ENCODE peak calls at places on chromosomes 5 and 9, in seven cellular contexts. One of them, this sample, is unnamed.

GRCh38 chr5:166088389-166089039 is 2202.9 kb upstream of the WWC1 start:
- DNase-seq in astrocyte of the spinal cord: no peak
- DNase-seq in upper lobe of right lung: no peak
- DNase-seq in HCT116: no peak
- DNase-seq in CD8-positive, alpha-beta T cell: no peak
- DNase-seq in lung: no peak
- DNase-seq in NB4: no peak
- DNase-seq in this sample: no peak

GRCh38 chr9:69078581-69078980 is 43.0 kb downstream of the FXN start:
- DNase-seq in NB4: no peak
- DNase-seq in HCT116: no peak
- DNase-seq in astrocyte of the spinal cord: peak
- DNase-seq in CD8-positive, alpha-beta T cell: no peak
- DNase-seq in upper lobe of right lung: no peak
- DNase-seq in lung: no peak
- DNase-seq in this sample: no peak

GRCh38 chr9:77440057-77440456 is 208.1 kb downstream of the GNA14 start:
- DNase-seq in astrocyte of the spinal cord: peak
- DNase-seq in HCT116: no peak
- DNase-seq in CD8-positive, alpha-beta T cell: no peak
- DNase-seq in NB4: peak
- DNase-seq in lung: no peak
- DNase-seq in upper lobe of right lung: no peak
- DNase-seq in this sample: no peak

GRCh38 chr5:9468070-9468388 is 77.8 kb downstream of the SEMA5A start:
- DNase-seq in astrocyte of the spinal cord: peak
- DNase-seq in HCT116: no peak
- DNase-seq in upper lobe of right lung: no peak
- DNase-seq in NB4: no peak
- DNase-seq in CD8-positive, alpha-beta T cell: no peak
- DNase-seq in lung: no peak
- DNase-seq in this sample: no peak

GRCh38 chr5:15737882-15738677 is 238.1 kb downstream of the FBXL7 start:
- DNase-seq in astrocyte of the spinal cord: no peak
- DNase-seq in upper lobe of right lung: no peak
- DNase-seq in HCT116: no peak
- DNase-seq in CD8-positive, alpha-beta T cell: no peak
- DNase-seq in NB4: no peak
- DNase-seq in lung: no peak
- DNase-seq in this sample: no peak

GRCh38 chr5:17315710-17316221 is 98.3 kb downstream of the BASP1 start:
- DNase-seq in CD8-positive, alpha-beta T cell: no peak
- DNase-seq in upper lobe of right lung: no peak
- DNase-seq in lung: no peak
- DNase-seq in NB4: peak
- DNase-seq in HCT116: no peak
- DNase-seq in astrocyte of the spinal cord: peak
- DNase-seq in this sample: no peak

GRCh38 chr5:8839361-8840055 is 706.4 kb downstream of the SEMA5A start:
- DNase-seq in HCT116: no peak
- DNase-seq in CD8-positive, alpha-beta T cell: no peak
- DNase-seq in lung: no peak
- DNase-seq in NB4: no peak
- DNase-seq in astrocyte of the spinal cord: no peak
- DNase-seq in upper lobe of right lung: no peak
- DNase-seq in this sample: no peak

GRCh38 chr9:2289234-2289755 is 274.1 kb downstream of the SMARCA2 start:
- DNase-seq in CD8-positive, alpha-beta T cell: no peak
- DNase-seq in upper lobe of right lung: no peak
- DNase-seq in NB4: no peak
- DNase-seq in astrocyte of the spinal cord: no peak
- DNase-seq in HCT116: no peak
- DNase-seq in lung: no peak
- DNase-seq in this sample: no peak

GRCh38 chr9:120109242-120109641 is 470.7 kb downstream of the CDK5RAP2 start:
- DNase-seq in lung: no peak
- DNase-seq in astrocyte of the spinal cord: no peak
- DNase-seq in NB4: peak
- DNase-seq in upper lobe of right lung: no peak
- DNase-seq in CD8-positive, alpha-beta T cell: no peak
- DNase-seq in HCT116: peak
- DNase-seq in this sample: peak

GRCh38 chr9:106887066-106887465 is 24.1 kb downstream of the ZNF462 start:
- DNase-seq in NB4: no peak
- DNase-seq in CD8-positive, alpha-beta T cell: no peak
- DNase-seq in upper lobe of right lung: no peak
- DNase-seq in HCT116: no peak
- DNase-seq in astrocyte of the spinal cord: no peak
- DNase-seq in lung: no peak
- DNase-seq in this sample: no peak

GRCh38 chr9:19807182-19807892 is 18.5 kb upstream of the SLC24A2 start:
- DNase-seq in HCT116: no peak
- DNase-seq in NB4: no peak
- DNase-seq in upper lobe of right lung: no peak
- DNase-seq in astrocyte of the spinal cord: no peak
- DNase-seq in CD8-positive, alpha-beta T cell: no peak
- DNase-seq in lung: no peak
- DNase-seq in this sample: no peak
- TF ChIP-seq CTCF in HCT116: no peak
- TF ChIP-seq CTCF in NB4: no peak
- TF ChIP-seq CTCF in upper lobe of right lung: no peak
- TF ChIP-seq CTCF in astrocyte of the spinal cord: no peak
- TF ChIP-seq CTCF in CD8-positive, alpha-beta T cell: no peak
- TF ChIP-seq CTCF in lung: no peak
- TF ChIP-seq CTCF in this sample: no peak

DNA sequence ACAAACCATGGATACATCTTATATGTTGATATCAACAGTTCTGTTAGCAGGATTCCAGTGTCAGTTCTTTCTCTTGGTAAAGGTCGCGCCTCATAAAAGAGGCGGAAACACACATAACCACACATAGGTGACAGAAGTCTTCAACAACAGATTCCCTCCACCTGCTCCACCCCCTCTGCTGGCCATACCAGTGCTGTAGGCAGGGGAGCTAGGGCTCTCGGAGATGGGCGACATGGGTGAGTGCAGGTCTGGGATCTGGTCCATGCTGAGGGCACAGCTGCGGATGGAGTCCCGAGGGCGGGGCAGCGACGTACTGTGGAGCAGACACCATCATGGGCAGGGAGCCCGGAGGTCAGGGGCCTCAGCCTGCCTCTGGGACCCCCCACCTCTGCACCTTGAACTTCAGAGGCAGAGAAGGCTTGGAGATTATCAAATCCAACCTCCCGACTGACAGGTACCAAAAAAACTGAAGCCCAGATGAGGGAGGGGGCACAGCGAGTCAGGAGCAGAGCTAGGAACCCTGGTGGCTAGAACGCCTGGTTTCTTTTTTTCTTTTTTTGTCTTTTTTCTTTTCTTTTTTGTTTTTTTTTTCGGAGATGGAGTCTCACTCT is 12.0 kb upstream of the TOR2A start:
- DNase-seq in astrocyte of the spinal cord: no peak
- DNase-seq in upper lobe of right lung: no peak
- DNase-seq in CD8-positive, alpha-beta T cell: peak
- DNase-seq in lung: no peak
- DNase-seq in NB4: no peak
- DNase-seq in HCT116: no peak
- DNase-seq in this sample: no peak
- TF ChIP-seq CTCF in astrocyte of the spinal cord: peak
- TF ChIP-seq CTCF in upper lobe of right lung: no peak
- TF ChIP-seq CTCF in CD8-positive, alpha-beta T cell: peak
- TF ChIP-seq CTCF in lung: no peak
- TF ChIP-seq CTCF in NB4: no peak
- TF ChIP-seq CTCF in HCT116: peak
- TF ChIP-seq CTCF in this sample: no peak

GRCh38 chr5:148309746-148310145 is 2.5 kb upstream of the SPINK7 start:
- DNase-seq in upper lobe of right lung: no peak
- DNase-seq in astrocyte of the spinal cord: no peak
- DNase-seq in lung: no peak
- DNase-seq in HCT116: no peak
- DNase-seq in CD8-positive, alpha-beta T cell: no peak
- DNase-seq in NB4: no peak
- DNase-seq in this sample: no peak

GRCh38 chr5:148311516-148311915 is 707 bp upstream of the SPINK7 start:
- DNase-seq in astrocyte of the spinal cord: no peak
- DNase-seq in upper lobe of right lung: no peak
- DNase-seq in HCT116: no peak
- DNase-seq in NB4: no peak
- DNase-seq in lung: no peak
- DNase-seq in CD8-positive, alpha-beta T cell: no peak
- DNase-seq in this sample: no peak

GRCh38 chr5:148309019-148309418 is 3.2 kb upstream of the SPINK7 start:
- DNase-seq in NB4: no peak
- DNase-seq in CD8-positive, alpha-beta T cell: no peak
- DNase-seq in upper lobe of right lung: no peak
- DNase-seq in astrocyte of the spinal cord: no peak
- DNase-seq in HCT116: no peak
- DNase-seq in lung: no peak
- DNase-seq in this sample: no peak

GRCh38 chr5:148312159-148312558 is at the start of gene SPINK7:
- DNase-seq in lung: no peak
- DNase-seq in CD8-positive, alpha-beta T cell: no peak
- DNase-seq in NB4: no peak
- DNase-seq in upper lobe of right lung: no peak
- DNase-seq in HCT116: no peak
- DNase-seq in astrocyte of the spinal cord: no peak
- DNase-seq in this sample: no peak

GRCh38 chr5:148314187-148314586 is 2.0 kb downstream of the SPINK7 start:
- DNase-seq in HCT116: no peak
- DNase-seq in lung: no peak
- DNase-seq in astrocyte of the spinal cord: no peak
- DNase-seq in CD8-positive, alpha-beta T cell: no peak
- DNase-seq in NB4: no peak
- DNase-seq in upper lobe of right lung: no peak
- DNase-seq in this sample: no peak
- TF ChIP-seq CTCF in HCT116: no peak
- TF ChIP-seq CTCF in lung: no peak
- TF ChIP-seq CTCF in astrocyte of the spinal cord: no peak
- TF ChIP-seq CTCF in CD8-positive, alpha-beta T cell: no peak
- TF ChIP-seq CTCF in NB4: no peak
- TF ChIP-seq CTCF in upper lobe of right lung: no peak
- TF ChIP-seq CTCF in this sample: no peak

GRCh38 chr9:117779760-117780159 is 75.6 kb downstream of the TLR4 start:
- DNase-seq in lung: no peak
- DNase-seq in CD8-positive, alpha-beta T cell: no peak
- DNase-seq in HCT116: no peak
- DNase-seq in astrocyte of the spinal cord: no peak
- DNase-seq in NB4: peak
- DNase-seq in upper lobe of right lung: no peak
- DNase-seq in this sample: no peak

GRCh38 chr9:117775576-117775975 is 71.4 kb downstream of the TLR4 start:
- DNase-seq in HCT116: no peak
- DNase-seq in upper lobe of right lung: no peak
- DNase-seq in NB4: no peak
- DNase-seq in lung: no peak
- DNase-seq in astrocyte of the spinal cord: no peak
- DNase-seq in CD8-positive, alpha-beta T cell: no peak
- DNase-seq in this sample: no peak

GRCh38 chr9:117782931-117783788 is 79.0 kb downstream of the TLR4 start:
- DNase-seq in upper lobe of right lung: peak
- DNase-seq in lung: peak
- DNase-seq in HCT116: no peak
- DNase-seq in CD8-positive, alpha-beta T cell: peak
- DNase-seq in astrocyte of the spinal cord: peak
- DNase-seq in NB4: peak
- DNase-seq in this sample: peak

GRCh38 chr9:117772960-117773359 is 68.8 kb downstream of the TLR4 start:
- DNase-seq in HCT116: no peak
- DNase-seq in NB4: peak
- DNase-seq in CD8-positive, alpha-beta T cell: no peak
- DNase-seq in astrocyte of the spinal cord: peak
- DNase-seq in lung: no peak
- DNase-seq in upper lobe of right lung: no peak
- DNase-seq in this sample: no peak

DNA sequence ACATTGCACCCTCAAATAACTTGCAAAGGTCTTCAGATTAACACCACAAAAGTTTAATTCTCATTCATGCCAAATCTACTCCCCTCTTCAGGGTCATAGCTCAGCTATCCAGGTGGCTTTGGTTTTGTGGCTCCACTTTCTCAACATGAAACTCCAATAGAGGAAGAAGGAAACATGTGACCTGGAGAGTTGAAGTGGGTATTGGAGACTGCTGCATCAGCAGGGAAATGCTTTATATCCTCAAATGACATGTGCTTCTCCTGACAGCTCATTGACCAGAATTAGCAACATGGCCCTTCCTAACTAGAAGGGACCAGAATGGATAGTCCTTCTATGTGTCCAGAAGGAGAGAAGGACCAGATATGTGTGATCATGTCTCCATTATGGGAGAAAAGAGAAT is 73.6 kb downstream of the TLR4 start:
- DNase-seq in lung: no peak
- DNase-seq in CD8-positive, alpha-beta T cell: no peak
- DNase-seq in NB4: peak
- DNase-seq in upper lobe of right lung: no peak
- DNase-seq in astrocyte of the spinal cord: no peak
- DNase-seq in HCT116: no peak
- DNase-seq in this sample: no peak
- TF ChIP-seq CTCF in lung: no peak
- TF ChIP-seq CTCF in CD8-positive, alpha-beta T cell: no peak
- TF ChIP-seq CTCF in NB4: no peak
- TF ChIP-seq CTCF in upper lobe of right lung: no peak
- TF ChIP-seq CTCF in astrocyte of the spinal cord: no peak
- TF ChIP-seq CTCF in HCT116: no peak
- TF ChIP-seq CTCF in this sample: no peak

GRCh38 chr5:99317136-99317535 is 388.3 kb upstream of the CHD1 start:
- DNase-seq in HCT116: no peak
- DNase-seq in upper lobe of right lung: no peak
- DNase-seq in CD8-positive, alpha-beta T cell: no peak
- DNase-seq in astrocyte of the spinal cord: peak
- DNase-seq in lung: no peak
- DNase-seq in NB4: peak
- DNase-seq in this sample: no peak

GRCh38 chr5:99316484-99316883 is 387.7 kb upstream of the CHD1 start:
- DNase-seq in astrocyte of the spinal cord: no peak
- DNase-seq in lung: no peak
- DNase-seq in HCT116: no peak
- DNase-seq in upper lobe of right lung: no peak
- DNase-seq in NB4: no peak
- DNase-seq in CD8-positive, alpha-beta T cell: no peak
- DNase-seq in this sample: no peak

GRCh38 chr5:99315413-99316178 is 386.8 kb upstream of the CHD1 start:
- DNase-seq in NB4: no peak
- DNase-seq in lung: no peak
- DNase-seq in upper lobe of right lung: no peak
- DNase-seq in CD8-positive, alpha-beta T cell: no peak
- DNase-seq in astrocyte of the spinal cord: no peak
- DNase-seq in HCT116: no peak
- DNase-seq in this sample: no peak

GRCh38 chr5:99320461-99320860 is 391.7 kb upstream of the CHD1 start:
- DNase-seq in HCT116: no peak
- DNase-seq in CD8-positive, alpha-beta T cell: no peak
- DNase-seq in astrocyte of the spinal cord: no peak
- DNase-seq in lung: no peak
- DNase-seq in NB4: peak
- DNase-seq in upper lobe of right lung: no peak
- DNase-seq in this sample: no peak
- TF ChIP-seq CTCF in HCT116: no peak
- TF ChIP-seq CTCF in CD8-positive, alpha-beta T cell: no peak
- TF ChIP-seq CTCF in astrocyte of the spinal cord: no peak
- TF ChIP-seq CTCF in lung: no peak
- TF ChIP-seq CTCF in NB4: no peak
- TF ChIP-seq CTCF in upper lobe of right lung: no peak
- TF ChIP-seq CTCF in this sample: peak